ENCODE peak calls at places on chromosomes 6 and 20, in ten cellular contexts. W, X, Y, V, J, O, N, D, E and Q are unnamed samples. For H3K9me3, the result is how much of the 10 kb centered on the place peaks cover.

GRCh38 chr20:48819813-48820648 is 7.8 kb downstream of the PREX1 start:
- DNase-seq in W (peak), X (no peak), Y (no peak), V (no peak), J (no peak), O (no peak), N (no peak), D (no peak), E (peak), Q (no peak)

GRCh38 chr6:17628873-17629272 is 28.8 kb downstream of the FAM8A1 start:
- DNase-seq in W (no peak), X (no peak), Y (no peak), V (no peak), J (no peak), O (no peak), N (no peak), D (no peak), E (no peak), Q (no peak)

GRCh38 chr6:22877946-22878705 is 308.8 kb downstream of the HDGFL1 start:
- DNase-seq in W (no peak), X (no peak), Y (peak), V (no peak), J (no peak), O (no peak), N (peak), D (no peak), E (peak), Q (no peak)

GRCh38 chr6:124973780-124974179 is 11.5 kb downstream of the RNF217 start:
- DNase-seq in W (no peak), X (no peak), Y (no peak), V (no peak), J (no peak), O (peak), N (no peak), D (no peak), E (no peak), Q (no peak)

GRCh38 chr20:33945391-33946079 is 48.2 kb upstream of the RALY start:
- DNase-seq in W (no peak), X (no peak), Y (peak), V (no peak), J (no peak), O (no peak), N (peak), D (no peak), E (no peak), Q (no peak)

GRCh38 chr6:90274481-90275030 is 22.1 kb downstream of the BACH2 start:
- DNase-seq in W (peak), X (no peak), Y (no peak), V (no peak), J (no peak), O (no peak), N (no peak), D (peak), E (no peak), Q (peak)

GRCh38 chr6:150417899-150418824 is 49.4 kb downstream of the IYD start:
- DNase-seq in W (no peak), X (no peak), Y (peak), V (peak), J (peak), O (no peak), N (peak), D (no peak), E (peak), Q (no peak)

GRCh38 chr20:49916146-49917002 is 1.0 kb upstream of the SPATA2 start:
- DNase-seq in W (no peak), X (no peak), Y (no peak), V (no peak), J (peak), O (no peak), N (no peak), D (no peak), E (no peak), Q (no peak)

GRCh38 chr6:32116674-32117073 is 7.5 kb upstream of the TNXB start:
- DNase-seq in W (no peak), X (no peak), Y (no peak), V (no peak), J (peak), O (no peak), N (peak), D (no peak), E (no peak), Q (no peak)

GRCh38 chr6:41153451-41153850 is 696 bp downstream of the TREML1 start:
- DNase-seq in W (no peak), X (no peak), Y (no peak), V (no peak), J (no peak), O (no peak), N (no peak), D (no peak), E (no peak), Q (no peak)

GRCh38 chr6:40409716-40410397 is 177.3 kb downstream of the LRFN2 start:
- DNase-seq in W (no peak), X (no peak), Y (no peak), V (no peak), J (no peak), O (no peak), N (no peak), D (no peak), E (no peak), Q (no peak)

GRCh38 chr20:43949248-43949647 is 34.6 kb downstream of the TOX2 start:
- DNase-seq in W (no peak), X (no peak), Y (no peak), V (no peak), J (no peak), O (no peak), N (no peak), D (no peak), E (no peak), Q (no peak)

GRCh38 chr6:103675807-103676406 is 1183.8 kb downstream of the HACE1 start:
- DNase-seq in W (no peak), X (no peak), Y (no peak), V (no peak), J (no peak), O (no peak), N (peak), D (no peak), E (no peak), Q (no peak)

GRCh38 chr6:119442776-119443184 is 93.2 kb upstream of the MAN1A1 start:
- DNase-seq in W (no peak), X (no peak), Y (no peak), V (no peak), J (no peak), O (no peak), N (no peak), D (no peak), E (no peak), Q (no peak)

GRCh38 chr6:157045831-157046454 is 268.8 kb downstream of the ARID1B start:
- DNase-seq in W (no peak), X (no peak), Y (peak), V (no peak), J (no peak), O (no peak), N (peak), D (no peak), E (peak), Q (no peak)

GRCh38 chr6:15481892-15482291 is 180.9 kb downstream of the DTNBP1 start:
- DNase-seq in W (no peak), X (no peak), Y (no peak), V (no peak), J (peak), O (no peak), N (no peak), D (no peak), E (no peak), Q (no peak)

GRCh38 chr20:34621383-34622367 is 55.2 kb downstream of the PIGU start:
- DNase-seq in W (no peak), X (no peak), Y (peak), V (no peak), J (no peak), O (no peak), N (peak), D (no peak), E (peak), Q (no peak)

GRCh38 chr20:1431158-1431557 is 35.5 kb downstream of the NSFL1C start:
- DNase-seq in W (no peak), X (no peak), Y (no peak), V (no peak), J (no peak), O (no peak), N (no peak), D (no peak), E (no peak), Q (no peak)

GRCh38 chr6:135655055-135655454 is 157.5 kb upstream of the AHI1 start:
- DNase-seq in W (no peak), X (no peak), Y (no peak), V (no peak), J (no peak), O (no peak), N (peak), D (no peak), E (no peak), Q (no peak)

GRCh38 chr6:135149376-135149775 is 31.7 kb upstream of the MYB start:
- DNase-seq in W (no peak), X (no peak), Y (no peak), V (no peak), J (no peak), O (no peak), N (no peak), D (no peak), E (no peak), Q (no peak)

GRCh38 chr6:61886608-61887259 is 399.3 kb downstream of the KHDRBS2 start:
- DNase-seq in W (no peak), X (no peak), Y (no peak), V (no peak), J (no peak), O (no peak), N (no peak), D (no peak), E (no peak), Q (no peak)

GRCh38 chr6:34226731-34227586 is 9.7 kb upstream of the HMGA1 start:
- DNase-seq in W (no peak), X (no peak), Y (no peak), V (no peak), J (no peak), O (no peak), N (no peak), D (no peak), E (no peak), Q (no peak)

GRCh38 chr6:53250761-53251672 is 97.7 kb downstream of the ELOVL5 start:
- DNase-seq in W (no peak), X (no peak), Y (peak), V (no peak), J (no peak), O (no peak), N (peak), D (no peak), E (no peak), Q (no peak)

GRCh38 chr20:32024683-32025295 is 14.6 kb downstream of the CCM2L start:
- DNase-seq in W (no peak), X (no peak), Y (no peak), V (no peak), J (no peak), O (no peak), N (no peak), D (no peak), E (no peak), Q (no peak)

GRCh38 chr20:19774086-19774933 is 16.3 kb downstream of the RIN2 start:
- DNase-seq in W (no peak), X (no peak), Y (peak), V (no peak), J (no peak), O (no peak), N (no peak), D (no peak), E (no peak), Q (no peak)

GRCh38 chr20:38001981-38002380 is 31.3 kb downstream of the TTI1 start:
- DNase-seq in W (peak), X (no peak), Y (peak), V (no peak), J (no peak), O (no peak), N (no peak), D (no peak), E (no peak), Q (no peak)

GRCh38 chr20:20259534-20259933 is 108.4 kb upstream of the INSM1 start:
- DNase-seq in W (no peak), X (no peak), Y (no peak), V (no peak), J (no peak), O (no peak), N (no peak), D (no peak), E (no peak), Q (no peak)

GRCh38 chr6:65064844-65065243 is 642.2 kb downstream of the EYS start:
- DNase-seq in W (no peak), X (no peak), Y (no peak), V (no peak), J (no peak), O (no peak), N (no peak), D (no peak), E (no peak), Q (no peak)

GRCh38 chr20:32764000-32764960 is 2.1 kb downstream of the DNMT3B start:
- DNase-seq in W (no peak), X (no peak), Y (no peak), V (no peak), J (no peak), O (no peak), N (no peak), D (no peak), E (no peak), Q (no peak)

GRCh38 chr6:152428126-152428525 is 209.0 kb downstream of the SYNE1 start:
- DNase-seq in W (no peak), X (no peak), Y (peak), V (no peak), J (no peak), O (no peak), N (no peak), D (no peak), E (no peak), Q (no peak)

GRCh38 chr6:38162493-38163185 is 343.1 kb downstream of the ZFAND3 start:
- DNase-seq in W (no peak), X (no peak), Y (no peak), V (no peak), J (no peak), O (no peak), N (no peak), D (no peak), E (no peak), Q (no peak)

GRCh38 chr6:3330199-3330598 is 71.5 kb downstream of the PSMG4 start:
- DNase-seq in W (no peak), X (no peak), Y (no peak), V (no peak), J (no peak), O (no peak), N (no peak), D (no peak), E (no peak), Q (no peak)

GRCh38 chr20:41572010-41572572 is 46.1 kb downstream of the CHD6 start:
- DNase-seq in W (no peak), X (no peak), Y (peak), V (no peak), J (no peak), O (no peak), N (no peak), D (no peak), E (no peak), Q (no peak)

GRCh38 chr20:41570552-41570951 is 47.6 kb downstream of the CHD6 start:
- DNase-seq in W (no peak), X (no peak), Y (no peak), V (no peak), J (no peak), O (no peak), N (peak), D (no peak), E (no peak), Q (no peak)

GRCh38 chr20:41573955-41574354 is 44.2 kb downstream of the CHD6 start:
- DNase-seq in W (no peak), X (no peak), Y (no peak), V (no peak), J (no peak), O (no peak), N (no peak), D (no peak), E (no peak), Q (no peak)

GRCh38 chr20:41567615-41568014 is 50.6 kb downstream of the CHD6 start:
- DNase-seq in W (no peak), X (no peak), Y (no peak), V (no peak), J (no peak), O (no peak), N (no peak), D (no peak), E (no peak), Q (no peak)

GRCh38 chr20:41571006-41571405 is 47.2 kb downstream of the CHD6 start:
- DNase-seq in W (no peak), X (no peak), Y (no peak), V (no peak), J (no peak), O (no peak), N (no peak), D (no peak), E (no peak), Q (no peak)
- H3K9me3 ChIP-seq in W (under half), X (under half), Y (under half), V (under half), J (under half), O (under half), N (under half), D (under half), E (under half), Q (under half)

GRCh38 chr20:59564171-59564570 is 40.2 kb upstream of the PHACTR3 start:
- DNase-seq in W (no peak), X (no peak), Y (no peak), V (no peak), J (no peak), O (no peak), N (no peak), D (no peak), E (no peak), Q (no peak)
- H3K9me3 ChIP-seq in W (under half), X (under half), Y (under half), V (under half), J (under half), O (under half), N (under half), D (under half), E (under half), Q (under half)

DNA sequence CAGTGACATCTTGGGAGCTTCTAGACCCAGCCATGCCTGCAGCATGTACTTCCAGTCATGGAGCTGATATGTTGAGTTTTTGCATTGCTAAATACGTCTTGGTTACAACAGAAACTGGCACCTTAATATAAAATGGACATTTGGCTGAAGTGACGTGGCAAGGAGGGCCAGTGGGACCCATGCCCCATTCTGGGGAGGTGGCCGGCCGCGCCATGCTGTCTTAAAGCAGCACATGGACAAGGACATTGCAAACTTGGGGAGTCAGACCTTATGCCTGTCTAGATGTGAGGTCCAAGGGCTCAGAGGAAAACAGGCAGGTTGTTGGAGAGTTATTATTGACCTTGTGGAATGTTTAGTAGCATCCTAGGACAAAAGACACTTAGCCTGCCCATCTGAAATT is 588.0 kb upstream of the CDH4 start:
- DNase-seq in W (no peak), X (no peak), Y (no peak), V (no peak), J (no peak), O (no peak), N (no peak), D (no peak), E (no peak), Q (no peak)
- H3K9me3 ChIP-seq in W (under half), X (under half), Y (under half), V (under half), J (under half), O (under half), N (under half), D (under half), E (under half), Q (under half)

DNA sequence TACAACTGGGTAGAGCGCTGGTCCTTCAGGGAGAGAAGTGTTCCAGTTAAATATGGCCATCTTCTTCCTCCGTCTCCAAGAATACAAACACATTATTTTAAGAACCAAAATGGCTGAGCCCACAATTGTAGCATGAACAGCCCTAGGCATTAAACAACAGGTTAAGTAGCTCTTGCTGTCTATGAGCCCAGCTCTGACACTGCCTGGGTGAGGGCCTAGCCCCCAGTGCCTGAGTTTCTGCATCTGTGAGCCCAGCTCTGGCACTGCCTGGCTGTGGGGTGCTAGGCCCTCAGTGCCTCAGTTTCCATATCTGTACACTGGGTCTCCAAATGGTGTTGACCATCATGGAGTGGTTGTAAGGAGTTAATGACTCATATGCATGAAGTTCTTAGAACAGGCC is 24.8 kb upstream of the DACT2 start:
- DNase-seq in W (no peak), X (no peak), Y (no peak), V (no peak), J (no peak), O (no peak), N (no peak), D (no peak), E (no peak), Q (no peak)
- H3K9me3 ChIP-seq in W (under half), X (under half), Y (under half), V (under half), J (under half), O (under half), N (under half), D (under half), E (under half), Q (under half)

GRCh38 chr20:62114894-62115293 is 7.4 kb upstream of the LSM14B start:
- DNase-seq in W (no peak), X (no peak), Y (no peak), V (no peak), J (no peak), O (no peak), N (no peak), D (no peak), E (no peak), Q (no peak)

GRCh38 chr20:62112368-62112767 is 9.9 kb upstream of the LSM14B start:
- DNase-seq in W (no peak), X (no peak), Y (no peak), V (no peak), J (no peak), O (no peak), N (no peak), D (no peak), E (no peak), Q (no peak)

GRCh38 chr20:62105592-62105991 is 16.7 kb upstream of the LSM14B start:
- DNase-seq in W (no peak), X (no peak), Y (no peak), V (no peak), J (no peak), O (no peak), N (no peak), D (no peak), E (no peak), Q (no peak)

GRCh38 chr20:62116558-62117361 is 5.5 kb upstream of the LSM14B start:
- DNase-seq in W (no peak), X (no peak), Y (no peak), V (no peak), J (no peak), O (no peak), N (no peak), D (no peak), E (no peak), Q (no peak)

DNA sequence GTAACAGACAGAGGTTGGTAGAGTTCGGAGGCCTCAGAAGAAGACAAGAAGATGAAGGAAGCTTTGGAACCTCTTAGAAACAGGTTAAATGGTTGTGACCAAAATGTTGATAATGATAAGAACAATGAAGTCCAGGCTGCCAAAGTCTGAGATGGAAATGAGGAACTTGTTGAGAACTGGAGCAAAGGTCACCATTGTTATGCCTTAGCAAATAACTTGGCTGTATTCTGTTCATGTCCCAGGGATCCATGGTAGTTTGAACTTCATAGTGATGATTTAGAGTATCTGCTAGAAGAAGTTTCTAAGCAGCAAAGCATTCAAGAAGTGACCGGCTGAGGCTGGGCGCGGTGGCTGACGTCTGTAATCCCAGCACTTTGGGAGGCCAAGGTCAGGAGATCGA is 11.1 kb upstream of the LSM14B start:
- DNase-seq in W (no peak), X (no peak), Y (no peak), V (no peak), J (no peak), O (no peak), N (no peak), D (no peak), E (no peak), Q (no peak)
- H3K9me3 ChIP-seq in W (half or more), X (half or more), Y (under half), V (under half), J (under half), O (half or more), N (under half), D (half or more), E (under half), Q (under half)